ENCODE peak calls at places on chromosomes 5 and 9, in nine cellular contexts. U, B, F, J, Y, G, R, M and L are unnamed samples.

GRCh38 chr9:131419029-131419614 is 25.2 kb downstream of the PRRC2B start:
- DNase-seq in R (no peak), G (no peak), U (no peak), Y (no peak), M (no peak), F (no peak), B (no peak), J (no peak), L (no peak)

GRCh38 chr9:4214506-4214905 is 85.4 kb downstream of the GLIS3 start:
- DNase-seq in Y (no peak), R (no peak), U (no peak), J (no peak), G (no peak), F (no peak), M (no peak), B (no peak), L (no peak)

GRCh38 chr5:154309361-154309725 is 118.8 kb downstream of the GALNT10 start:
- DNase-seq in Y (no peak), B (no peak), M (no peak), F (no peak), J (peak; percentile 74), U (no peak), R (no peak), G (no peak), L (no peak)

GRCh38 chr5:65625743-65626142 is 916 bp downstream of the SHLD3 start:
- DNase-seq in R (no peak), B (no peak), G (no peak), U (peak; percentile 5), M (no peak), Y (no peak), F (no peak), J (no peak), L (no peak)

GRCh38 chr5:1545126-1545797 is 21.5 kb upstream of the LPCAT1 start:
- DNase-seq in Y (no peak), U (no peak), G (no peak), J (no peak), M (no peak), F (peak; percentile 28), R (peak; percentile 23), B (peak; percentile 48), L (no peak)

GRCh38 chr9:122374885-122375420 is 4.1 kb downstream of the PTGS1 start:
- DNase-seq in R (peak; percentile 64), M (peak; percentile 51), Y (peak; percentile 81), G (no peak), B (peak; percentile 73), U (no peak), J (peak; percentile 51), F (peak; percentile 62), L (no peak)

GRCh38 chr9:12753931-12754330 is 20.9 kb upstream of the LURAP1L start:
- DNase-seq in J (no peak), B (no peak), Y (no peak), G (no peak), U (no peak), R (no peak), M (no peak), F (no peak), L (no peak)

GRCh38 chr5:32042571-32042970 is 131.5 kb downstream of the GOLPH3 start:
- DNase-seq in J (no peak), F (no peak), Y (no peak), R (no peak), U (peak; percentile 23), B (no peak), G (no peak), M (peak; percentile 26), L (no peak)

GRCh38 chr5:17436766-17437221 is 61.2 kb upstream of the TAF11L2 start:
- DNase-seq in Y (no peak), R (no peak), B (no peak), G (no peak), M (no peak), U (peak; percentile 95), J (no peak), F (no peak), L (peak; percentile 51)

GRCh38 chr9:16236326-16236725 is 634.1 kb downstream of the BNC2 start:
- DNase-seq in G (no peak), J (peak; percentile 47), R (no peak), M (no peak), B (no peak), Y (no peak), F (no peak), U (no peak), L (peak; percentile 97)

GRCh38 chr5:13814293-13814692 is 130.2 kb downstream of the DNAH5 start:
- DNase-seq in J (peak; percentile 0), M (no peak), Y (no peak), U (no peak), G (no peak), R (no peak), B (no peak), F (no peak), L (no peak)

GRCh38 chr5:38772471-38772870 is 73.3 kb upstream of the OSMR start:
- DNase-seq in R (no peak), G (no peak), J (no peak), Y (no peak), B (no peak), F (no peak), U (no peak), M (no peak), L (no peak)
- H3K4me3 ChIP-seq in R (no peak overlapping the region), G (no peak overlapping the region), J (no peak overlapping the region), Y (no peak overlapping the region), B (no peak overlapping the region), F (no peak overlapping the region), U (no peak overlapping the region), M (no peak overlapping the region), L (no peak overlapping the region)

DNA sequence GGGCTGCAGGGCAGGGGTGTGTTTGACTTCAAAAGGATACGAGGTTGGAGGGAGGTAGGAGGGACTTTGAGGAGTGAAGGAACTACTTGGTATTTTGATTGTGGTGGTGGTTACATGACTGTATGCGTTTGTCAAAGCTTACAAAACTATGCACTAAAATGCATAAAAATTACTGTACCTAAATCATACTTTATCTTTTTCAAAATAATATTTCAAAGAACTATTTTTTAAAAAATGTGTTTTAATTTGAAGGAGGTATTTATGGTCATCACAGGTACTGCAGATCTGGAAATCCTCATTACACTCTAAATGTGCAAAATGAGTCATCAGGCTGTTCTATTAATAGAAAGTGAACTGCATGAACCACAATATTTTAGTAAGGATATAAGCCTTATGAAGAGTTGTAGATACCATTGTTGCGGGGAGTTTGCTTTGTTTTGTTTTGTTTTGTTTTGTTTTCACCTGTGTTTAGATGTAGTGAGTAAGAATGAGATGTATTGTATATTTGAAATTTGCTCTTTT is 116.9 kb downstream of the ARRDC3 start:
- DNase-seq in J (peak; percentile 11), Y (no peak), G (no peak), U (peak; percentile 61), R (no peak), B (no peak), M (no peak), F (no peak), L (peak; percentile 16)
- TF ChIP-seq CTCF in J (no peak), Y (peak; percentile 43), G (no peak), U (no peak), R (no peak), B (no peak), M (no peak), F (no peak), L (no peak)

GRCh38 chr5:67214713-67215591 is 18.4 kb upstream of the CD180 start:
- DNase-seq in G (no peak), J (no peak), U (no peak), F (no peak), Y (no peak), B (peak; percentile 73), R (no peak), M (no peak), L (no peak)
- H3K4me3 ChIP-seq in G (peak overlapping the region; percentile 59), J (no peak overlapping the region), U (no peak overlapping the region), F (no peak overlapping the region), Y (peak overlapping the region; percentile 52), B (no peak overlapping the region), R (peak overlapping the region; percentile 43), M (no peak overlapping the region), L (no peak overlapping the region)

GRCh38 chr5:139414601-139415121 is 10.8 kb upstream of the SPATA24 start:
- DNase-seq in G (peak; percentile 64), J (no peak), B (no peak), R (no peak), U (no peak), M (no peak), Y (no peak), F (no peak), L (no peak)
- TF ChIP-seq CTCF in G (no peak), J (no peak), B (no peak), R (no peak), U (no peak), M (no peak), Y (no peak), F (peak; percentile 31), L (no peak)

DNA sequence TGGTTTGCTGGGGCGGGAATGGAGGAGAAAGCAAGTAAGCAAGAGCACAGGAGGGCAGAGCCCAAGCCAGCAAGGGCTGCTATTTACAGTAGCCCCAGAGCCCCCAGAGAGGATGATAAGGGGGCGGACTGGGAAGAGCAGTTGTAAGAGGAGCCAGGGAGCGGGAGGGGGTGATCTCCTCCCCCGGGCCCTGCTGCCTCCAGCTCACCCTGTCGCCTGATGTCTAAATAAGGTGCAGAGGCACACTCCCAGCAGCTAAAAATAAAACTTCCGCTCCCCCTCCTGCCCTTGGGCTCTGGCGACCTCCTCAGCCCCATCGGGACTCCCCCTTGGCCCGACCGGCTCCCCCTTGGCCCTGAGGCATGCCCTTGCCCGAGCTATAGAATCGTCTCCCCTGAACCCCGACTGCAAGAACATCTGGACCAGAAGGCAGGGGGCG is 14.4 kb upstream of the CCDC69 start:
- DNase-seq in J (no peak), U (peak; percentile 47), F (no peak), Y (peak; percentile 71), B (no peak), R (peak; percentile 86), G (no peak), M (no peak), L (no peak)
- H3K4me3 ChIP-seq in J (no peak overlapping the region), U (no peak overlapping the region), F (peak overlapping the region; percentile 23), Y (peak overlapping the region; percentile 46), B (peak overlapping the region; percentile 17), R (peak overlapping the region; percentile 53), G (peak overlapping the region; percentile 64), M (no peak overlapping the region), L (no peak overlapping the region)

GRCh38 chr9:110007477-110008270 is 200.3 kb downstream of the C9orf152 start:
- DNase-seq in U (no peak), B (no peak), G (no peak), M (no peak), R (no peak), F (no peak), J (no peak), Y (no peak), L (no peak)
- TF ChIP-seq CTCF in U (no peak), B (no peak), G (no peak), M (no peak), R (no peak), F (no peak), J (no peak), Y (no peak), L (no peak)

GRCh38 chr5:62964428-62964827 is 385.8 kb downstream of the LRRC70 start:
- DNase-seq in B (no peak), M (no peak), R (no peak), U (no peak), G (no peak), Y (no peak), F (no peak), J (no peak), L (no peak)
- H3K4me3 ChIP-seq in B (no peak overlapping the region), M (no peak overlapping the region), R (no peak overlapping the region), U (no peak overlapping the region), G (no peak overlapping the region), Y (no peak overlapping the region), F (no peak overlapping the region), J (no peak overlapping the region), L (no peak overlapping the region)

GRCh38 chr9:137301086-137301947 is 754 bp downstream of the NRARP start:
- DNase-seq in U (peak; percentile 64), Y (peak; percentile 34), R (no peak), J (no peak), B (peak; percentile 77), M (peak; percentile 91), G (no peak), F (peak; percentile 83), L (no peak)
- TF ChIP-seq CTCF in U (no peak), Y (peak; percentile 45), R (no peak), J (no peak), B (no peak), M (peak; percentile 50), G (no peak), F (peak; percentile 28), L (no peak)